ENCODE peak calls at places on chromosomes 11 and 22, in five cellular contexts. One of them, this sample, is unnamed.

GRCh38 chr11:41235670-41236069 is 223.8 kb downstream of the LRRC4C start:
- DNase-seq in GM12878: no peak
- DNase-seq in pancreas: no peak
- DNase-seq in aorta: no peak
- DNase-seq in thoracic aorta: no peak
- DNase-seq in this sample: no peak

GRCh38 chr22:49300951-49301397 is 526.7 kb downstream of the BRD1 start:
- DNase-seq in GM12878: no peak
- DNase-seq in aorta: no peak
- DNase-seq in thoracic aorta: no peak
- DNase-seq in pancreas: peak; percentile 6
- DNase-seq in this sample: no peak

GRCh38 chr22:23500508-23501208 is 79.4 kb downstream of the IGLL1 start:
- DNase-seq in pancreas: no peak
- DNase-seq in aorta: no peak
- DNase-seq in thoracic aorta: no peak
- DNase-seq in GM12878: no peak
- DNase-seq in this sample: no peak

GRCh38 chr11:122637538-122637937 is 18.0 kb upstream of the UBASH3B start:
- DNase-seq in aorta: no peak
- DNase-seq in thoracic aorta: no peak
- DNase-seq in GM12878: no peak
- DNase-seq in pancreas: no peak
- DNase-seq in this sample: peak; percentile 21

GRCh38 chr11:11845066-11845465 is 3.3 kb downstream of the USP47 start:
- DNase-seq in GM12878: no peak
- DNase-seq in pancreas: peak; percentile 48
- DNase-seq in aorta: no peak
- DNase-seq in thoracic aorta: no peak
- DNase-seq in this sample: no peak

GRCh38 chr11:96326954-96327353 is 16.0 kb downstream of the MAML2 start:
- DNase-seq in thoracic aorta: no peak
- DNase-seq in GM12878: no peak
- DNase-seq in pancreas: no peak
- DNase-seq in aorta: no peak
- DNase-seq in this sample: no peak

GRCh38 chr11:83349371-83349770 is 63.2 kb upstream of the CCDC90B start:
- DNase-seq in GM12878: no peak
- DNase-seq in pancreas: no peak
- DNase-seq in thoracic aorta: no peak
- DNase-seq in aorta: no peak
- DNase-seq in this sample: no peak

GRCh38 chr22:46909237-46910030 is 147.0 kb downstream of the TBC1D22A start:
- DNase-seq in GM12878: no peak
- DNase-seq in pancreas: no peak
- DNase-seq in aorta: no peak
- DNase-seq in thoracic aorta: no peak
- DNase-seq in this sample: no peak

GRCh38 chr11:88537613-88538012 is 200.1 kb upstream of the CTSC start:
- DNase-seq in aorta: no peak
- DNase-seq in pancreas: no peak
- DNase-seq in thoracic aorta: no peak
- DNase-seq in GM12878: no peak
- DNase-seq in this sample: no peak

GRCh38 chr11:101987370-101987769 is 59.9 kb upstream of the CFAP300 start:
- DNase-seq in aorta: no peak
- DNase-seq in pancreas: no peak
- DNase-seq in thoracic aorta: no peak
- DNase-seq in GM12878: no peak
- DNase-seq in this sample: no peak

GRCh38 chr11:33735426-33736147 is 636 bp downstream of the CD59 start:
- DNase-seq in thoracic aorta: no peak
- DNase-seq in aorta: peak; percentile 69
- DNase-seq in pancreas: peak; percentile 41
- DNase-seq in GM12878: peak; percentile 37
- DNase-seq in this sample: peak; percentile 17

GRCh38 chr22:24457894-24458293 is 30.5 kb downstream of the ADORA2A start:
- DNase-seq in GM12878: no peak
- DNase-seq in aorta: no peak
- DNase-seq in thoracic aorta: no peak
- DNase-seq in pancreas: no peak
- DNase-seq in this sample: no peak

GRCh38 chr11:111454561-111455192 is 57.5 kb downstream of the BTG4 start:
- DNase-seq in pancreas: no peak
- DNase-seq in thoracic aorta: no peak
- DNase-seq in GM12878: no peak
- DNase-seq in aorta: no peak
- DNase-seq in this sample: no peak

GRCh38 chr22:48501231-48501750 is 1326.4 kb downstream of the BRD1 start:
- DNase-seq in aorta: no peak
- DNase-seq in thoracic aorta: no peak
- DNase-seq in GM12878: no peak
- DNase-seq in pancreas: no peak
- DNase-seq in this sample: no peak

GRCh38 chr11:84909740-84910139 is 717.4 kb downstream of the DLG2 start:
- DNase-seq in thoracic aorta: no peak
- DNase-seq in pancreas: no peak
- DNase-seq in GM12878: no peak
- DNase-seq in aorta: no peak
- DNase-seq in this sample: no peak

GRCh38 chr22:38481162-38481870 is 13.4 kb downstream of the KDELR3 start:
- DNase-seq in GM12878: no peak
- DNase-seq in thoracic aorta: no peak
- DNase-seq in pancreas: no peak
- DNase-seq in aorta: no peak
- DNase-seq in this sample: no peak

GRCh38 chr22:20052309-20053250 is 27.5 kb upstream of the DGCR8 start:
- DNase-seq in aorta: no peak
- DNase-seq in thoracic aorta: no peak
- DNase-seq in GM12878: no peak
- DNase-seq in pancreas: no peak
- DNase-seq in this sample: no peak

GRCh38 chr11:7473702-7474101 is 11.6 kb upstream of the OLFML1 start:
- DNase-seq in thoracic aorta: no peak
- DNase-seq in aorta: no peak
- DNase-seq in GM12878: peak; percentile 40
- DNase-seq in pancreas: no peak
- DNase-seq in this sample: no peak

GRCh38 chr22:33210129-33210784 is 152.1 kb upstream of the SYN3 start:
- DNase-seq in thoracic aorta: no peak
- DNase-seq in aorta: no peak
- DNase-seq in GM12878: no peak
- DNase-seq in pancreas: no peak
- DNase-seq in this sample: no peak

GRCh38 chr22:50459016-50459415 is 15.8 kb downstream of the SBF1 start:
- DNase-seq in thoracic aorta: no peak
- DNase-seq in aorta: no peak
- DNase-seq in pancreas: no peak
- DNase-seq in GM12878: no peak
- DNase-seq in this sample: no peak

GRCh38 chr11:131618203-131618602 is 247.8 kb downstream of the NTM start:
- DNase-seq in pancreas: no peak
- DNase-seq in aorta: no peak
- DNase-seq in GM12878: no peak
- DNase-seq in thoracic aorta: no peak
- DNase-seq in this sample: no peak

GRCh38 chr22:25941365-25941960 is 199.5 kb downstream of the MYO18B start:
- DNase-seq in thoracic aorta: no peak
- DNase-seq in pancreas: no peak
- DNase-seq in aorta: no peak
- DNase-seq in GM12878: no peak
- DNase-seq in this sample: no peak

GRCh38 chr11:68582416-68583046 is 101.8 kb upstream of the GAL start:
- DNase-seq in GM12878: no peak
- DNase-seq in thoracic aorta: no peak
- DNase-seq in aorta: no peak
- DNase-seq in pancreas: no peak
- DNase-seq in this sample: no peak

GRCh38 chr22:30397656-30398635 is 1.1 kb downstream of the SEC14L2 start:
- DNase-seq in aorta: no peak
- DNase-seq in GM12878: no peak
- DNase-seq in thoracic aorta: no peak
- DNase-seq in pancreas: no peak
- DNase-seq in this sample: no peak

GRCh38 chr11:18265949-18266348 is at the start of gene SAA1:
- DNase-seq in aorta: no peak
- DNase-seq in pancreas: no peak
- DNase-seq in thoracic aorta: no peak
- DNase-seq in GM12878: no peak
- DNase-seq in this sample: no peak

GRCh38 chr11:103619480-103619879 is 417.0 kb upstream of the DDI1 start:
- DNase-seq in aorta: no peak
- DNase-seq in GM12878: no peak
- DNase-seq in pancreas: no peak
- DNase-seq in thoracic aorta: no peak
- DNase-seq in this sample: no peak

GRCh38 chr11:117713676-117714075 is 83.3 kb downstream of the DSCAML1 start:
- DNase-seq in pancreas: no peak
- DNase-seq in thoracic aorta: no peak
- DNase-seq in GM12878: no peak
- DNase-seq in aorta: no peak
- DNase-seq in this sample: no peak

GRCh38 chr11:124676386-124676785 is 2.7 kb downstream of the SPA17 start:
- DNase-seq in GM12878: no peak
- DNase-seq in aorta: peak; percentile 56
- DNase-seq in pancreas: no peak
- DNase-seq in thoracic aorta: no peak
- DNase-seq in this sample: no peak

GRCh38 chr11:5700422-5701064 is 11.0 kb downstream of the TRIM22 start:
- DNase-seq in GM12878: no peak
- DNase-seq in thoracic aorta: no peak
- DNase-seq in pancreas: no peak
- DNase-seq in aorta: no peak
- DNase-seq in this sample: no peak

GRCh38 chr11:84437129-84438123 is 1151.3 kb upstream of the CCDC90B start:
- DNase-seq in GM12878: peak; percentile 3
- DNase-seq in thoracic aorta: no peak
- DNase-seq in aorta: no peak
- DNase-seq in pancreas: peak; percentile 79
- DNase-seq in this sample: no peak

GRCh38 chr22:33902073-33902472 is 18.2 kb downstream of the LARGE1 start:
- DNase-seq in GM12878: no peak
- DNase-seq in thoracic aorta: no peak
- DNase-seq in pancreas: no peak
- DNase-seq in aorta: no peak
- DNase-seq in this sample: no peak

DNA sequence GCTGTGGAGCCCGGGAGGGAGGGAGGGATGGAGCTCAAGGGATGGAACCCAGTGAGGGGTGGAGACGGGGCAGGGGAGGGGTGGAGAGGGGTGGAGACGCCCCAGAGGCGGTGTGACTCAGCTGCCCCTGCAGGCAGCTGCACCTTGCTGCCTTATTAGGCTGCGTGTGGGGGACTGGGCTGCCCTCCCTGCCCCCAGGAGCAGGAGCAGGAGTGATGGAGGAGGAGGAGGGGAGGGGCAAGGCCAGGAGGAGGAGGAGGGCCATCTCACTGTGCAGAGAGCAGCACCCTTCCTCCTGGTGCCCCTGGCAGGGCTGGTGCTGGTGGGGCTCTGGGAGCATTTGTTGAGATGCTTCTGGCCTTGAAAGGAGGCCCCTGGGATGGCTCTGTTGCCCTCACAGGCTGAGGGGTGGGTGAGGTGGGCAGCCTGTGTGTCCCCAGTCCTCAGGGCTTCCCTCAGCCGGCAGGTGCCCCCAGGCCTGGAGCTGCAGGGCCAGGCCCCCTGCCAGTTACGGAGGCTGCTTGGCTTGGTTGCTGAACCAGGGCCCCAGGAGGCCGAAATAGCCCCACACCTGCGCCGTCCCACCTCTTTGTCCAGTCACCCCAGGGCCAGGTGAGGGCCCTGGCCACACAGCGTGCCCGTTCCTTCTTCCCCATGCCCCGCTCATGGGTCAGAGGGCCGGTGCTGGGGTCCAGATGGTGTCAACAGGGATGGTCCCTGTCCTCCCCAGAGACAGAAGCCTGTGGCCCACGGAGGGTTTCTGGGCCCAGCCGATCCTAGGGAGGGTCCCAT is 9.5 kb upstream of the TSSC4 start:
- DNase-seq in pancreas: no peak
- DNase-seq in aorta: peak; percentile 81
- DNase-seq in thoracic aorta: no peak
- DNase-seq in GM12878: no peak
- DNase-seq in this sample: no peak
- H3K27ac ChIP-seq in pancreas: no peak overlapping the region
- H3K27ac ChIP-seq in aorta: peak overlapping the region; percentile 4
- H3K27ac ChIP-seq in thoracic aorta: peak overlapping the region; percentile 71
- H3K27ac ChIP-seq in GM12878: no peak overlapping the region
- H3K27ac ChIP-seq in this sample: no peak overlapping the region

GRCh38 chr11:134173296-134173695 is 50.5 kb downstream of the NCAPD3 start:
- DNase-seq in GM12878: no peak
- DNase-seq in thoracic aorta: no peak
- DNase-seq in pancreas: no peak
- DNase-seq in aorta: no peak
- DNase-seq in this sample: no peak
- H3K36me3 ChIP-seq in GM12878: peaks cover 19% of the 10 kb centered on the region
- H3K36me3 ChIP-seq in thoracic aorta: no peaks in the 10 kb centered on the region
- H3K36me3 ChIP-seq in pancreas: no peaks in the 10 kb centered on the region
- H3K36me3 ChIP-seq in aorta: peaks cover 3% of the 10 kb centered on the region
- H3K36me3 ChIP-seq in this sample: peaks cover 27% of the 10 kb centered on the region

GRCh38 chr11:69636512-69636866 is 4.5 kb upstream of the CCND1 start:
- DNase-seq in thoracic aorta: no peak
- DNase-seq in aorta: peak; percentile 79
- DNase-seq in GM12878: no peak
- DNase-seq in pancreas: peak; percentile 45
- DNase-seq in this sample: no peak
- H3K27ac ChIP-seq in thoracic aorta: no peak overlapping the region
- H3K27ac ChIP-seq in aorta: peak overlapping the region; percentile 16
- H3K27ac ChIP-seq in GM12878: no peak overlapping the region
- H3K27ac ChIP-seq in pancreas: peak overlapping the region; percentile 21
- H3K27ac ChIP-seq in this sample: no peak overlapping the region

GRCh38 chr11:134678152-134678551 is 266.1 kb upstream of the B3GAT1 start:
- DNase-seq in GM12878: no peak
- DNase-seq in thoracic aorta: no peak
- DNase-seq in aorta: no peak
- DNase-seq in pancreas: no peak
- DNase-seq in this sample: no peak
- H3K36me3 ChIP-seq in GM12878: no peaks in the 10 kb centered on the region
- H3K36me3 ChIP-seq in thoracic aorta: no peaks in the 10 kb centered on the region
- H3K36me3 ChIP-seq in aorta: no peaks in the 10 kb centered on the region
- H3K36me3 ChIP-seq in pancreas: no peaks in the 10 kb centered on the region
- H3K36me3 ChIP-seq in this sample: no peaks in the 10 kb centered on the region

GRCh38 chr11:64233913-64234839 is at the start of gene VEGFB:
- DNase-seq in GM12878: no peak
- DNase-seq in aorta: peak; percentile 88
- DNase-seq in thoracic aorta: no peak
- DNase-seq in pancreas: peak; percentile 84
- DNase-seq in this sample: peak; percentile 70
- H3K27ac ChIP-seq in GM12878: peak within 1 kb of the TSS; percentile 33
- H3K27ac ChIP-seq in aorta: peak within 1 kb of the TSS; percentile 70
- H3K27ac ChIP-seq in thoracic aorta: peak within 1 kb of the TSS; percentile 85
- H3K27ac ChIP-seq in pancreas: peak within 1 kb of the TSS; percentile 90
- H3K27ac ChIP-seq in this sample: peak within 1 kb of the TSS; percentile 49

DNA sequence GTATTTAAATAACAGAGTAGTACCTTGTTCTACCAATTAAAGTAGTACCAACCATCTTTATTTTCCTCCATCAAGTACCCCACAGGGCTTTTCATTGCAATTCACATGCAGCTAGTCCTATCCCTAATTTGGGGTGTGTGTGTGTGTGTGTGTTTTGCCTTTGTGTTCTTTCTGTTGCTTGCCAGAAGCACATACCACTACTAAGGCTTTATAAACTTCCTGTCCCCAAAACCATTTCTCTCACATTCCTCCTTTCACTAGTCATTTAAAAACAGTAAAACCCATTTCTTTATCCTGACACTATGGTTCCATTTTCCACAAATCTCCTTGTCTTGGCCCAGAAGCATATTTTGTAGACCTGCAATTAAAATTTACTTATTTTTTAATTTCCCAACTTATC is 54.6 kb downstream of the SLC36A4 start:
- DNase-seq in thoracic aorta: no peak
- DNase-seq in aorta: no peak
- DNase-seq in GM12878: no peak
- DNase-seq in pancreas: no peak
- DNase-seq in this sample: no peak
- H3K36me3 ChIP-seq in thoracic aorta: no peaks in the 10 kb centered on the region
- H3K36me3 ChIP-seq in aorta: peaks cover 2% of the 10 kb centered on the region
- H3K36me3 ChIP-seq in GM12878: no peaks in the 10 kb centered on the region
- H3K36me3 ChIP-seq in pancreas: no peaks in the 10 kb centered on the region
- H3K36me3 ChIP-seq in this sample: no peaks in the 10 kb centered on the region